ENCODE peak calls at places on chromosome 2, in six cellular contexts. One of them, this sample, is unnamed.

GRCh38 chr2:11658208-11658607 is 11.8 kb downstream of the NTSR2 start:
- DNase-seq in renal cortical epithelial cell: no peak
- DNase-seq in H54: no peak
- DNase-seq in NCI-H345: no peak
- DNase-seq in HFFc6: no peak
- DNase-seq in NCI-H1092: no peak
- DNase-seq in this sample: no peak

GRCh38 chr2:109422071-109422757 is 191.6 kb downstream of the SEPTIN10 start:
- DNase-seq in HFFc6: no peak
- DNase-seq in renal cortical epithelial cell: no peak
- DNase-seq in NCI-H1092: no peak
- DNase-seq in NCI-H345: no peak
- DNase-seq in H54: no peak
- DNase-seq in this sample: no peak

GRCh38 chr2:191646612-191646902 is 31.4 kb upstream of the NABP1 start:
- DNase-seq in H54: no peak
- DNase-seq in NCI-H345: no peak
- DNase-seq in renal cortical epithelial cell: no peak
- DNase-seq in HFFc6: no peak
- DNase-seq in NCI-H1092: no peak
- DNase-seq in this sample: no peak

GRCh38 chr2:208571764-208572131 is 165.2 kb downstream of the PTH2R start:
- DNase-seq in NCI-H345: no peak
- DNase-seq in renal cortical epithelial cell: no peak
- DNase-seq in NCI-H1092: no peak
- DNase-seq in HFFc6: no peak
- DNase-seq in H54: no peak
- DNase-seq in this sample: no peak

GRCh38 chr2:46460991-46461715 is 18.2 kb upstream of the TMEM247 start:
- DNase-seq in HFFc6: peak
- DNase-seq in NCI-H345: peak
- DNase-seq in NCI-H1092: peak
- DNase-seq in renal cortical epithelial cell: peak
- DNase-seq in H54: peak
- DNase-seq in this sample: no peak

GRCh38 chr2:216603010-216603883 is 30.0 kb upstream of the IGFBP2 start:
- DNase-seq in HFFc6: no peak
- DNase-seq in NCI-H1092: no peak
- DNase-seq in renal cortical epithelial cell: no peak
- DNase-seq in H54: no peak
- DNase-seq in NCI-H345: no peak
- DNase-seq in this sample: no peak

GRCh38 chr2:219656523-219656922 is 29.1 kb downstream of the SLC4A3 start:
- DNase-seq in H54: no peak
- DNase-seq in NCI-H1092: no peak
- DNase-seq in HFFc6: peak
- DNase-seq in renal cortical epithelial cell: peak
- DNase-seq in NCI-H345: no peak
- DNase-seq in this sample: no peak

GRCh38 chr2:134262666-134263065 is 8.8 kb downstream of the MGAT5 start:
- DNase-seq in NCI-H345: no peak
- DNase-seq in H54: no peak
- DNase-seq in HFFc6: no peak
- DNase-seq in renal cortical epithelial cell: no peak
- DNase-seq in NCI-H1092: no peak
- DNase-seq in this sample: no peak

GRCh38 chr2:216490061-216490460 is 8.6 kb upstream of the RPL37A start:
- DNase-seq in NCI-H1092: no peak
- DNase-seq in HFFc6: peak
- DNase-seq in renal cortical epithelial cell: peak
- DNase-seq in NCI-H345: no peak
- DNase-seq in H54: peak
- DNase-seq in this sample: no peak

GRCh38 chr2:196173505-196173904 is 2.1 kb upstream of the STK17B start:
- DNase-seq in NCI-H1092: no peak
- DNase-seq in H54: no peak
- DNase-seq in HFFc6: no peak
- DNase-seq in renal cortical epithelial cell: no peak
- DNase-seq in NCI-H345: no peak
- DNase-seq in this sample: no peak

GRCh38 chr2:26513261-26513660 is 35.3 kb upstream of the OTOF start:
- DNase-seq in HFFc6: no peak
- DNase-seq in H54: no peak
- DNase-seq in NCI-H345: no peak
- DNase-seq in renal cortical epithelial cell: no peak
- DNase-seq in NCI-H1092: no peak
- DNase-seq in this sample: no peak

GRCh38 chr2:112141623-112142001 is 3.4 kb downstream of the FBLN7 start:
- DNase-seq in renal cortical epithelial cell: no peak
- DNase-seq in NCI-H345: peak
- DNase-seq in NCI-H1092: no peak
- DNase-seq in HFFc6: no peak
- DNase-seq in H54: no peak
- DNase-seq in this sample: no peak

GRCh38 chr2:69948032-69948962 is 13.1 kb downstream of the ASPRV1 start:
- DNase-seq in H54: no peak
- DNase-seq in renal cortical epithelial cell: no peak
- DNase-seq in NCI-H1092: no peak
- DNase-seq in NCI-H345: no peak
- DNase-seq in HFFc6: no peak
- DNase-seq in this sample: no peak

GRCh38 chr2:217774232-217774631 is 228.6 kb downstream of the TNS1 start:
- DNase-seq in HFFc6: no peak
- DNase-seq in H54: no peak
- DNase-seq in NCI-H1092: no peak
- DNase-seq in NCI-H345: no peak
- DNase-seq in renal cortical epithelial cell: no peak
- DNase-seq in this sample: peak

This sample was measured in NCI-H524.